ENCODE peak calls at places on chromosomes 16 and 17, in four cellular contexts. C is breast epithelium, O is Panc1, I is Peyer's patch. M is an unnamed sample.

GRCh38 chr17:34562387-34562786 is 17.0 kb upstream of the TMEM132E start:
- DNase-seq in C (no peak), I (no peak), O (no peak), M (no peak)

GRCh38 chr16:85729452-85729851 is 21.4 kb downstream of the C16orf74 start:
- DNase-seq in O (no peak), I (no peak), C (no peak), M (no peak)

GRCh38 chr16:85029413-85029794 is 1.8 kb downstream of the KIAA0513 start:
- DNase-seq in C (no peak), I (no peak), O (no peak), M (no peak)

GRCh38 chr17:9465216-9465921 is 110.3 kb downstream of the STX8 start:
- DNase-seq in I (no peak), O (no peak), C (no peak), M (no peak)

GRCh38 chr16:9372934-9373890 is 281.8 kb downstream of the HAPSTR1 start:
- DNase-seq in I (no peak), O (no peak), C (no peak), M (no peak)

GRCh38 chr16:82671743-82672142 is 45.0 kb downstream of the CDH13 start:
- DNase-seq in I (peak; percentile 20), O (no peak), C (no peak), M (no peak)

GRCh38 chr17:66387391-66387981 is 85.1 kb downstream of the PRKCA start:
- DNase-seq in O (no peak), I (no peak), C (no peak), M (no peak)

GRCh38 chr16:55035037-55035436 is 104.4 kb downstream of the IRX5 start:
- DNase-seq in I (no peak), C (no peak), O (no peak), M (no peak)

GRCh38 chr17:79572136-79572915 is 38.5 kb downstream of the RBFOX3 start:
- DNase-seq in C (no peak), O (no peak), I (no peak), M (no peak)

GRCh38 chr17:16281351-16281750 is 64.3 kb downstream of the PIGL start:
- DNase-seq in O (no peak), C (no peak), I (no peak), M (no peak)

GRCh38 chr16:85376292-85377095 is 236.6 kb upstream of the GSE1 start:
- DNase-seq in C (peak; percentile 69), I (no peak), O (no peak), M (no peak)

GRCh38 chr16:67555795-67556212 is 6.5 kb upstream of the CTCF start:
- DNase-seq in C (no peak), O (no peak), I (no peak), M (no peak)

GRCh38 chr17:31411707-31412285 is 20.3 kb downstream of the RAB11FIP4 start:
- DNase-seq in C (no peak), O (no peak), I (no peak), M (no peak)

GRCh38 chr17:74757502-74757901 is 9.1 kb downstream of the NHERF1 start:
- DNase-seq in C (no peak), I (no peak), O (no peak), M (no peak)

GRCh38 chr16:72286936-72287620 is 115.1 kb upstream of the PMFBP1 start:
- DNase-seq in O (no peak), C (no peak), I (no peak), M (no peak)

GRCh38 chr17:13694934-13695333 is 93.2 kb upstream of the HS3ST3A1 start:
- DNase-seq in O (no peak), I (no peak), C (no peak), M (no peak)

GRCh38 chr16:88194397-88195020 is 188.2 kb upstream of the ZNF469 start:
- DNase-seq in O (no peak), I (no peak), C (no peak), M (peak; percentile 62)

GRCh38 chr16:22674832-22675191 is 139.2 kb upstream of the HS3ST2 start:
- DNase-seq in I (no peak), C (no peak), O (no peak), M (no peak)

GRCh38 chr17:77279448-77280303 is 138.9 kb downstream of the SEC14L1 start:
- DNase-seq in I (no peak), O (no peak), C (peak; percentile 67), M (peak; percentile 93)

GRCh38 chr16:77877712-77878111 is 89.3 kb downstream of the VAT1L start:
- DNase-seq in I (no peak), O (no peak), C (no peak), M (no peak)

GRCh38 chr17:16492613-16493290 is 759 bp upstream of the LRRC75A start:
- DNase-seq in I (no peak), C (no peak), O (no peak), M (no peak)

GRCh38 chr17:41835214-41835799 is 725 bp downstream of the NT5C3B start:
- DNase-seq in C (no peak), O (no peak), I (no peak), M (no peak)

GRCh38 chr16:27230562-27230991 is 27.3 kb downstream of the KDM8 start:
- DNase-seq in O (no peak), C (no peak), I (peak; percentile 63), M (no peak)

GRCh38 chr17:74639704-74640142 is 16.2 kb upstream of the CD300E start:
- DNase-seq in C (no peak), I (peak; percentile 22), O (no peak), M (peak; percentile 45)

GRCh38 chr16:23508589-23509440 is 1.5 kb downstream of the GGA2 start:
- DNase-seq in I (no peak), O (no peak), C (no peak), M (no peak)

GRCh38 chr17:20908373-20909273 is 134.2 kb downstream of the USP22 start:
- DNase-seq in O (no peak), C (peak; percentile 80), I (peak; percentile 74), M (peak; percentile 95)

GRCh38 chr17:48068491-48068961 is 20.4 kb downstream of the NFE2L1 start:
- DNase-seq in I (no peak), C (no peak), O (no peak), M (no peak)

GRCh38 chr17:80454557-80455327 is 21.7 kb downstream of the NPTX1 start:
- DNase-seq in I (peak; percentile 91), C (peak; percentile 95), O (peak; percentile 54), M (peak; percentile 99)

GRCh38 chr17:82668631-82669099 is 20.4 kb upstream of the WDR45B start:
- DNase-seq in I (no peak), C (peak; percentile 41), O (no peak), M (peak; percentile 89)

GRCh38 chr16:23254338-23254737 is 47.8 kb upstream of the SCNN1B start:
- DNase-seq in I (no peak), C (peak; percentile 78), O (no peak), M (no peak)

GRCh38 chr16:75147968-75148310 is 385 bp upstream of the ZFP1 start:
- DNase-seq in O (no peak), I (no peak), C (no peak), M (no peak)
- H3K27ac ChIP-seq in O (peak overlapping the region; percentile 24), I (no peak overlapping the region), C (peak overlapping the region; percentile 97), M (peak overlapping the region; percentile 95)

GRCh38 chr16:31332544-31332943 is 22.4 kb upstream of the ITGAX start:
- DNase-seq in C (no peak), O (no peak), I (no peak), M (no peak)
- H3K27me3 ChIP-seq in C (no peaks in the 10 kb centered on the region), O (peaks cover 8% of the 10 kb centered on the region), I (peaks cover 6% of the 10 kb centered on the region), M (peaks cover 31% of the 10 kb centered on the region)

GRCh38 chr17:49738456-49739163 is 25.3 kb downstream of the FAM117A start:
- DNase-seq in O (no peak), I (no peak), C (no peak), M (no peak)
- H3K4me1 ChIP-seq in O (no peaks in the 10 kb centered on the region), I (peaks cover 20% of the 10 kb centered on the region), C (peaks cover 15% of the 10 kb centered on the region), M (peaks cover 46% of the 10 kb centered on the region)

GRCh38 chr17:43983196-43983514 is 21.3 kb upstream of the NAGS start:
- DNase-seq in C (no peak), I (no peak), O (no peak), M (no peak)
- H3K27ac ChIP-seq in C (no peak overlapping the region), I (no peak overlapping the region), O (no peak overlapping the region), M (no peak overlapping the region)

M was measured in upper lobe of right lung.